ENCODE peak calls at places on chromosomes 2 and 18, in four cellular contexts. W is fibroblast of gingiva, J is Calu3, Z is midbrain. M is an unnamed sample.

GRCh38 chr18:70322928-70323327 is 34.1 kb downstream of the SOCS6 start:
- DNase-seq in W (peak), J (no peak), Z (no peak), M (no peak)

GRCh38 chr2:235937936-235938335 is 230.2 kb downstream of the GBX2 start:
- DNase-seq in W (no peak), J (no peak), Z (no peak), M (peak)

GRCh38 chr2:241282553-241282952 is 32.9 kb downstream of the HDLBP start:
- DNase-seq in W (no peak), J (no peak), Z (no peak), M (no peak)

GRCh38 chr2:225064362-225064761 is 22.1 kb upstream of the DOCK10 start:
- DNase-seq in W (no peak), J (no peak), Z (no peak), M (no peak)

GRCh38 chr2:132489150-132489549 is 72.5 kb downstream of the GPR39 start:
- DNase-seq in W (no peak), J (no peak), Z (peak), M (no peak)

GRCh38 chr2:150063432-150063889 is 424.0 kb downstream of the RND3 start:
- DNase-seq in W (peak), J (no peak), Z (no peak), M (no peak)

GRCh38 chr2:205462681-205463345 is 219.5 kb upstream of the NRP2 start:
- DNase-seq in W (no peak), J (no peak), Z (no peak), M (no peak)

GRCh38 chr2:127451981-127452380 is 33.8 kb downstream of the PROC start:
- DNase-seq in W (peak), J (no peak), Z (no peak), M (no peak)

GRCh38 chr2:65159921-65160320 is 30.0 kb upstream of the RAB1A start:
- DNase-seq in W (no peak), J (no peak), Z (peak), M (no peak)

GRCh38 chr18:74963820-74964446 is 245.0 kb downstream of the PTGR3 start:
- DNase-seq in W (peak), J (peak), Z (peak), M (no peak)

GRCh38 chr18:13629841-13630747 is 96.3 kb downstream of the FAM210A start:
- DNase-seq in W (peak), J (peak), Z (peak), M (peak)

GRCh38 chr2:71484354-71484753 is 31.0 kb downstream of the DYSF start:
- DNase-seq in W (no peak), J (no peak), Z (no peak), M (no peak)

GRCh38 chr2:142767847-142768246 is 109.6 kb upstream of the KYNU start:
- DNase-seq in W (no peak), J (no peak), Z (no peak), M (no peak)

GRCh38 chr2:80002112-80002511 is 302.4 kb downstream of the LRRTM1 start:
- DNase-seq in W (no peak), J (no peak), Z (no peak), M (no peak)

GRCh38 chr2:196448680-196449079 is 190.8 kb upstream of the CCDC150 start:
- DNase-seq in W (no peak), J (no peak), Z (no peak), M (no peak)

GRCh38 chr2:27663463-27664244 is at the start of the genes SLC4A1AP and SUPT7L:
- DNase-seq in W (peak), J (peak), Z (peak), M (peak)

GRCh38 chr2:160224060-160224459 is 24.0 kb upstream of the ITGB6 start:
- DNase-seq in W (peak), J (peak), Z (no peak), M (no peak)

GRCh38 chr2:66532972-66533868 is 98.3 kb downstream of the MEIS1 start:
- DNase-seq in W (no peak), J (no peak), Z (no peak), M (peak)

GRCh38 chr2:135052042-135052876 is at the start of gene RAB3GAP1:
- DNase-seq in W (peak), J (peak), Z (peak), M (peak)

GRCh38 chr2:201057089-201057499 is 14.4 kb downstream of the HYCC2 start:
- DNase-seq in W (peak), J (no peak), Z (peak), M (no peak)

GRCh38 chr18:74724186-74724585 is 126.5 kb downstream of the ZNF407 start:
- DNase-seq in W (peak), J (no peak), Z (no peak), M (no peak)

GRCh38 chr18:53941601-53942335 is 282.7 kb downstream of the MBD2 start:
- DNase-seq in W (no peak), J (no peak), Z (no peak), M (no peak)

GRCh38 chr2:182890305-182890704 is 23.9 kb upstream of the FRZB start:
- DNase-seq in W (no peak), J (no peak), Z (no peak), M (no peak)

GRCh38 chr2:84424152-84424551 is 34.9 kb downstream of the SUCLG1 start:
- DNase-seq in W (peak), J (no peak), Z (no peak), M (peak)

M was measured in cerebellum.